ENCODE peak calls at places on chromosome 2, in seven cellular contexts. J is pancreas, D is K562, S is Peyer's patch, C is PC-9, L is stomach, F is MM.1S. X is an unnamed sample. For H3K4me1 and H3K27me3, the result is how much of the 10 kb centered on the place peaks cover.

GRCh38 chr2:59584958-59585357 is 968.5 kb downstream of the BCL11A start:
- DNase-seq in J (no peak), D (no peak), S (no peak), L (no peak), C (peak), F (peak), X (no peak)

GRCh38 chr2:138521821-138522220 is 20.3 kb downstream of the SPOPL start:
- DNase-seq in L (no peak), D (no peak), S (no peak), C (no peak), J (no peak), F (no peak), X (no peak)

GRCh38 chr2:65486802-65487201 is 54.4 kb upstream of the SPRED2 start:
- DNase-seq in C (no peak), S (no peak), J (no peak), F (no peak), L (no peak), D (no peak), X (no peak)

GRCh38 chr2:228017784-228018183 is 146.4 kb downstream of the DAW1 start:
- DNase-seq in F (no peak), J (no peak), L (no peak), S (no peak), D (no peak), C (no peak), X (no peak)

GRCh38 chr2:215635788-215636139 is 199.9 kb upstream of the FN1 start:
- DNase-seq in J (no peak), L (no peak), S (no peak), F (no peak), D (no peak), C (peak), X (no peak)

GRCh38 chr2:102094917-102095316 is 47.6 kb upstream of the IL1R1 start:
- DNase-seq in C (no peak), S (peak), F (no peak), D (no peak), J (no peak), L (no peak), X (peak)

GRCh38 chr2:225041871-225042799 is at the start of gene DOCK10:
- DNase-seq in D (no peak), S (peak), F (peak), J (peak), C (peak), L (peak), X (peak)

GRCh38 chr2:11533278-11534077 is at the start of gene GREB1:
- DNase-seq in L (no peak), C (no peak), F (no peak), S (no peak), D (no peak), J (no peak), X (no peak)

GRCh38 chr2:45938649-45939511 is 287.4 kb downstream of the PRKCE start:
- DNase-seq in F (no peak), J (peak), S (peak), L (peak), C (peak), D (no peak), X (peak)

GRCh38 chr2:69798909-69799526 is 30.4 kb upstream of the GMCL1 start:
- DNase-seq in D (peak), C (peak), F (peak), J (no peak), L (no peak), S (peak), X (no peak)

GRCh38 chr2:157839162-157839801 is 36.8 kb downstream of the ACVR1 start:
- DNase-seq in F (no peak), D (peak), S (no peak), C (peak), L (no peak), J (no peak), X (no peak)

GRCh38 chr2:207945201-207945600 is 80.1 kb downstream of the PLEKHM3 start:
- DNase-seq in S (no peak), C (no peak), D (no peak), J (no peak), L (no peak), F (no peak), X (no peak)

GRCh38 chr2:240851078-240851861 is 17.4 kb upstream of the AGXT start:
- DNase-seq in F (peak), L (peak), J (peak), C (peak), S (peak), D (peak), X (peak)

GRCh38 chr2:205763708-205764501 is 81.6 kb downstream of the NRP2 start:
- DNase-seq in L (peak), F (no peak), C (peak), S (peak), J (peak), D (peak), X (no peak)

GRCh38 chr2:229620759-229621158 is 93.6 kb downstream of the DNER start:
- DNase-seq in J (no peak), D (no peak), L (no peak), C (no peak), F (no peak), S (no peak), X (no peak)

GRCh38 chr2:165369131-165369935 is 100.2 kb upstream of the CSRNP3 start:
- DNase-seq in C (no peak), J (peak), L (peak), F (no peak), D (no peak), S (peak), X (no peak)

GRCh38 chr2:86746903-86747302 is 26.8 kb downstream of the RMND5A start:
- DNase-seq in L (no peak), D (no peak), F (no peak), J (no peak), C (no peak), S (no peak), X (no peak)

GRCh38 chr2:174602741-174603140 is 5.1 kb upstream of the WIPF1 start:
- DNase-seq in S (no peak), J (no peak), L (no peak), C (no peak), F (no peak), D (no peak), X (no peak)
- H3K4me1 ChIP-seq in S (under half), J (under half), L (half or more), C (under half), F (under half), D (under half), X (under half)

DNA sequence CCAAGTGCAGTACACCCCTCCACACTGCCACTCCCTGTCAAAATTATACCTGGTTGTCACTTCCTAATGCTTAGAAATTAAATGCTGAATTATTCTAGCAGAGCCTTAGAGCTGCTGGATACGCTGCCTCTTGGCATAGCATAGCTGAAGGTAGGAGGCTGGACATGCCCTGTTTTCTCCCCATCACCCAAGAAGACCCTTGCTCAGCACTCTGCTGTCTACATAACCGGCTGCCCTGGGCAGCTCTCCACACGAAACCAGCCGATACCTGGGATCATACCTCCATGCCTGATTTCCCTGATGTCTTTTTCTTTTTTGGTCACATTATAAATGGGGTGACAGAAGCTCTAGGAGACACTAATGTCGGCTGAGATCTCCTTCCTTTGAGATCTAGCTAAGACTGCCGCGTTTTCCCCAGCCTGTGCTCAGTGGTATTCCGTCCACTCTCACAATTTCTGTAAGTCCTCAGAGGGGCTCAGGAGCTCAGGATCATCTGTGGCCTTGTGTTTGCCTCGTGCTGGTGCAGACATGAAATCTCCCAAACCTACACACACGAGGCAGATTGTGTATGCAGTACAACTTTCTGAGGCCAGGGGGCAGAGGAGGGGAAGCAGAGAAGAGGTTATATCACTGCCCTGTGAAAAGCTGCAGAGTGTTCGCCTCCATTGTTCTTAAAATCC is 13.5 kb upstream of the ZAP70 start:
- DNase-seq in D (peak), L (peak), J (no peak), F (peak), C (peak), S (peak), X (no peak)
- H3K27me3 ChIP-seq in D (under half), L (under half), J (under half), F (under half), C (under half), S (under half), X (under half)

GRCh38 chr2:200575957-200576356 is 9.9 kb upstream of the AOX1 start:
- DNase-seq in L (no peak), J (no peak), S (no peak), F (peak), C (no peak), D (no peak), X (no peak)
- TF ChIP-seq CTCF in L (no peak), J (peak), S (no peak), F (peak), C (peak), D (peak), X (peak)

GRCh38 chr2:37583867-37584266 is 87.6 kb downstream of the CDC42EP3 start:
- DNase-seq in J (no peak), S (no peak), L (no peak), F (no peak), D (no peak), C (no peak), X (no peak)
- H3K4me1 ChIP-seq in J (under half), S (under half), L (half or more), F (under half), D (under half), C (half or more), X (under half)

GRCh38 chr2:234502285-234502918 is 5.5 kb upstream of the ARL4C start:
- DNase-seq in C (peak), F (no peak), D (no peak), J (no peak), L (no peak), S (no peak), X (no peak)
- H3K27me3 ChIP-seq in C (under half), F (under half), D (under half), J (under half), L (under half), S (under half), X (under half)